ENCODE peak calls at places on chromosomes 5 and 9, in nine cellular contexts. P is fibroblast of lung; D is neural progenitor cell; C is midbrain; I is naive B cell; R is CD4-positive, alpha-beta memory T cell; G is NCI-H1092; K is cerebellar nuclear complex; E is AG20443. Y is an unnamed sample.
A peak's percentile ranks its signal among the peaks of the same experiment; 100 is the strongest.

GRCh38 chr9:72431036-72431435 is 66.0 kb upstream of the ZFAND5 start:
- DNase-seq in C (no peak), I (no peak), K (no peak), D (no peak), P (no peak), E (no peak), G (no peak), R (no peak), Y (no peak)

GRCh38 chr9:128891354-128892222 is 9.7 kb downstream of the LRRC8A start:
- DNase-seq in I (no peak), P (no peak), K (no peak), C (no peak), D (no peak), E (no peak), R (no peak), G (no peak), Y (no peak)

GRCh38 chr9:81833563-81834345 is 94.5 kb upstream of the SPATA31D4 start:
- DNase-seq in C (no peak), K (no peak), I (no peak), G (no peak), E (peak; percentile 30), D (no peak), P (peak; percentile 43), R (no peak), Y (no peak)

GRCh38 chr9:89368550-89368949 is 50.2 kb downstream of the SECISBP2 start:
- DNase-seq in G (no peak), C (no peak), I (no peak), E (no peak), R (no peak), D (no peak), K (no peak), P (no peak), Y (no peak)

GRCh38 chr5:14640765-14641164 is 23.8 kb upstream of the OTULIN start:
- DNase-seq in D (no peak), C (no peak), R (no peak), G (no peak), K (no peak), I (no peak), E (no peak), P (no peak), Y (no peak)

GRCh38 chr5:169301386-169301930 is 519 bp upstream of the SLIT3 start:
- DNase-seq in C (no peak), P (no peak), G (no peak), I (no peak), R (no peak), D (peak; percentile 21), K (no peak), E (no peak), Y (no peak)

GRCh38 chr9:88682431-88682831 is 147.5 kb downstream of the NXNL2 start:
- DNase-seq in D (no peak), I (no peak), R (no peak), G (no peak), C (no peak), P (peak; percentile 21), K (no peak), E (no peak), Y (no peak)

GRCh38 chr5:111781200-111781599 is 24.2 kb upstream of the NREP start:
- DNase-seq in E (no peak), I (no peak), G (no peak), K (no peak), R (no peak), P (peak; percentile 80), C (peak; percentile 27), D (no peak), Y (peak; percentile 85)

GRCh38 chr9:27333241-27334052 is 36.5 kb upstream of the EQTN start:
- DNase-seq in I (peak; percentile 67), D (peak; percentile 91), R (peak; percentile 56), G (peak; percentile 66), K (peak; percentile 15), E (peak; percentile 88), C (peak; percentile 90), P (peak; percentile 83), Y (no peak)

Y was measured in posterior vena cava.